ENCODE peak calls at places on chromosome 10, in ten cellular contexts. One of them, this sample, is unnamed.

GRCh38 chr10:124949543-124949942 is 7.6 kb downstream of the ZRANB1 start:
- DNase-seq in hippocampal formation: no peak
- DNase-seq in sciatic nerve: no peak
- DNase-seq in DMS79 treated with DMSO at 0.1 percent for 48 hours: no peak
- DNase-seq in substantia nigra: no peak
- DNase-seq in myocyte: no peak
- DNase-seq in NB4: no peak
- DNase-seq in GM23338: no peak
- DNase-seq in DMS53: no peak
- DNase-seq in heart left ventricle: no peak
- DNase-seq in this sample: no peak

GRCh38 chr10:78805176-78805575 is 263.6 kb upstream of the ZMIZ1 start:
- DNase-seq in sciatic nerve: no peak
- DNase-seq in substantia nigra: no peak
- DNase-seq in hippocampal formation: no peak
- DNase-seq in myocyte: peak
- DNase-seq in NB4: no peak
- DNase-seq in DMS53: no peak
- DNase-seq in GM23338: no peak
- DNase-seq in DMS79 treated with DMSO at 0.1 percent for 48 hours: peak
- DNase-seq in heart left ventricle: peak
- DNase-seq in this sample: no peak

GRCh38 chr10:31146496-31147219 is 115.0 kb upstream of the ZNF438 start:
- DNase-seq in DMS79 treated with DMSO at 0.1 percent for 48 hours: no peak
- DNase-seq in DMS53: peak
- DNase-seq in myocyte: peak
- DNase-seq in GM23338: peak
- DNase-seq in hippocampal formation: no peak
- DNase-seq in NB4: peak
- DNase-seq in sciatic nerve: peak
- DNase-seq in substantia nigra: no peak
- DNase-seq in heart left ventricle: peak
- DNase-seq in this sample: no peak

GRCh38 chr10:37488792-37489657 is 363.6 kb downstream of the ANKRD30A start:
- DNase-seq in sciatic nerve: no peak
- DNase-seq in DMS53: no peak
- DNase-seq in GM23338: no peak
- DNase-seq in DMS79 treated with DMSO at 0.1 percent for 48 hours: no peak
- DNase-seq in substantia nigra: no peak
- DNase-seq in heart left ventricle: no peak
- DNase-seq in hippocampal formation: no peak
- DNase-seq in myocyte: peak
- DNase-seq in NB4: peak
- DNase-seq in this sample: no peak

GRCh38 chr10:3215336-3215860 is 42.8 kb upstream of the PITRM1 start:
- DNase-seq in hippocampal formation: no peak
- DNase-seq in NB4: no peak
- DNase-seq in DMS53: no peak
- DNase-seq in substantia nigra: peak
- DNase-seq in myocyte: no peak
- DNase-seq in DMS79 treated with DMSO at 0.1 percent for 48 hours: no peak
- DNase-seq in heart left ventricle: no peak
- DNase-seq in GM23338: no peak
- DNase-seq in sciatic nerve: no peak
- DNase-seq in this sample: no peak

GRCh38 chr10:103888113-103888841 is 29.7 kb downstream of the STN1 start:
- DNase-seq in myocyte: peak
- DNase-seq in DMS53: peak
- DNase-seq in GM23338: peak
- DNase-seq in heart left ventricle: peak
- DNase-seq in DMS79 treated with DMSO at 0.1 percent for 48 hours: peak
- DNase-seq in hippocampal formation: peak
- DNase-seq in substantia nigra: peak
- DNase-seq in sciatic nerve: peak
- DNase-seq in NB4: peak
- DNase-seq in this sample: no peak

GRCh38 chr10:122132331-122132755 is 138.8 kb upstream of the BTBD16 start:
- DNase-seq in GM23338: peak
- DNase-seq in DMS79 treated with DMSO at 0.1 percent for 48 hours: no peak
- DNase-seq in myocyte: no peak
- DNase-seq in heart left ventricle: no peak
- DNase-seq in DMS53: peak
- DNase-seq in sciatic nerve: no peak
- DNase-seq in substantia nigra: no peak
- DNase-seq in hippocampal formation: no peak
- DNase-seq in NB4: no peak
- DNase-seq in this sample: no peak

GRCh38 chr10:92291610-92291859 is 568 bp downstream of the MARCHF5 start:
- DNase-seq in DMS79 treated with DMSO at 0.1 percent for 48 hours: no peak
- DNase-seq in hippocampal formation: no peak
- DNase-seq in GM23338: no peak
- DNase-seq in sciatic nerve: no peak
- DNase-seq in heart left ventricle: no peak
- DNase-seq in NB4: no peak
- DNase-seq in substantia nigra: no peak
- DNase-seq in myocyte: no peak
- DNase-seq in DMS53: no peak
- DNase-seq in this sample: no peak

GRCh38 chr10:4535531-4535930 is 290.5 kb upstream of the AKR1E2 start:
- DNase-seq in DMS53: no peak
- DNase-seq in sciatic nerve: no peak
- DNase-seq in hippocampal formation: no peak
- DNase-seq in GM23338: no peak
- DNase-seq in heart left ventricle: no peak
- DNase-seq in myocyte: no peak
- DNase-seq in substantia nigra: no peak
- DNase-seq in NB4: no peak
- DNase-seq in DMS79 treated with DMSO at 0.1 percent for 48 hours: no peak
- DNase-seq in this sample: no peak

GRCh38 chr10:103638948-103639347 is 145.4 kb downstream of the NEURL1 start:
- DNase-seq in DMS53: no peak
- DNase-seq in hippocampal formation: no peak
- DNase-seq in heart left ventricle: no peak
- DNase-seq in sciatic nerve: no peak
- DNase-seq in substantia nigra: no peak
- DNase-seq in myocyte: peak
- DNase-seq in NB4: no peak
- DNase-seq in GM23338: no peak
- DNase-seq in DMS79 treated with DMSO at 0.1 percent for 48 hours: no peak
- DNase-seq in this sample: no peak

This sample was measured in activated naive CD4-positive, alpha-beta T cell treated with anti-CD3 and anti-CD28 coated beads, Interleukin-2, amount 10 ng/mL, durations not matched to agents 7 days and 5 days.